ENCODE peak calls at places on chromosomes 3 and 15, in four cellular contexts. One of them, this sample, is unnamed.

GRCh38 chr15:67002379-67002778 is 63.0 kb upstream of the SMAD3 start:
- DNase-seq in body of pancreas: no peak
- DNase-seq in DND-41: no peak
- DNase-seq in PC-9: no peak
- DNase-seq in this sample: no peak

GRCh38 chr3:110174908-110175307 is 837.6 kb upstream of the DPPA4 start:
- DNase-seq in body of pancreas: no peak
- DNase-seq in DND-41: no peak
- DNase-seq in PC-9: no peak
- DNase-seq in this sample: no peak

GRCh38 chr3:65107174-65107573 is 419.4 kb upstream of the ADAMTS9 start:
- DNase-seq in body of pancreas: no peak
- DNase-seq in DND-41: no peak
- DNase-seq in PC-9: no peak
- DNase-seq in this sample: no peak

GRCh38 chr15:49428392-49429095 is 5.5 kb downstream of the FGF7 start:
- DNase-seq in body of pancreas: no peak
- DNase-seq in DND-41: no peak
- DNase-seq in PC-9: no peak
- DNase-seq in this sample: no peak

GRCh38 chr3:197132916-197133530 is 103.4 kb upstream of the MELTF start:
- DNase-seq in body of pancreas: no peak
- DNase-seq in DND-41: no peak
- DNase-seq in PC-9: no peak
- DNase-seq in this sample: no peak

GRCh38 chr15:48721061-48721810 is 75.7 kb upstream of the FBN1 start:
- DNase-seq in body of pancreas: no peak
- DNase-seq in DND-41: no peak
- DNase-seq in PC-9: no peak
- DNase-seq in this sample: no peak

GRCh38 chr3:137692803-137693431 is 71.2 kb upstream of the SOX14 start:
- DNase-seq in body of pancreas: peak; percentile 27
- DNase-seq in DND-41: peak; percentile 9
- DNase-seq in PC-9: peak; percentile 19
- DNase-seq in this sample: peak; percentile 3

GRCh38 chr3:12518266-12519028 is 26.9 kb downstream of the MKRN2OS start:
- DNase-seq in body of pancreas: no peak
- DNase-seq in DND-41: no peak
- DNase-seq in PC-9: no peak
- DNase-seq in this sample: no peak

GRCh38 chr3:44477312-44478030 is at the start of gene ZNF445:
- DNase-seq in body of pancreas: peak; percentile 82
- DNase-seq in DND-41: peak; percentile 83
- DNase-seq in PC-9: peak; percentile 81
- DNase-seq in this sample: peak; percentile 87

GRCh38 chr3:71011565-71012287 is 571.8 kb downstream of the FOXP1 start:
- DNase-seq in body of pancreas: peak; percentile 34
- DNase-seq in DND-41: no peak
- DNase-seq in PC-9: no peak
- DNase-seq in this sample: no peak

GRCh38 chr15:57312006-57312322 is 64.3 kb upstream of the CGNL1 start:
- DNase-seq in body of pancreas: no peak
- DNase-seq in DND-41: no peak
- DNase-seq in PC-9: no peak
- DNase-seq in this sample: no peak

GRCh38 chr3:9251055-9251786 is 1.8 kb upstream of the SRGAP3 start:
- DNase-seq in body of pancreas: no peak
- DNase-seq in DND-41: no peak
- DNase-seq in PC-9: peak; percentile 46
- DNase-seq in this sample: no peak

GRCh38 chr3:99934984-99935797 is 117.5 kb downstream of the CMSS1 start:
- DNase-seq in body of pancreas: no peak
- DNase-seq in DND-41: no peak
- DNase-seq in PC-9: no peak
- DNase-seq in this sample: no peak

GRCh38 chr3:149198611-149199010 is 23.0 kb downstream of the CP start:
- DNase-seq in body of pancreas: no peak
- DNase-seq in DND-41: no peak
- DNase-seq in PC-9: no peak
- DNase-seq in this sample: no peak

GRCh38 chr3:152379415-152380042 is 110.8 kb downstream of the MBNL1 start:
- DNase-seq in body of pancreas: no peak
- DNase-seq in DND-41: no peak
- DNase-seq in PC-9: no peak
- DNase-seq in this sample: no peak

GRCh38 chr3:30775070-30775469 is 119.4 kb downstream of the GADL1 start:
- DNase-seq in body of pancreas: no peak
- DNase-seq in DND-41: no peak
- DNase-seq in PC-9: no peak
- DNase-seq in this sample: no peak

GRCh38 chr3:42262525-42262924 is 3.5 kb downstream of the CCK start:
- DNase-seq in body of pancreas: no peak
- DNase-seq in DND-41: no peak
- DNase-seq in PC-9: peak; percentile 51
- DNase-seq in this sample: no peak

GRCh38 chr3:43861635-43862034 is 170.9 kb downstream of the ABHD5 start:
- DNase-seq in body of pancreas: no peak
- DNase-seq in DND-41: no peak
- DNase-seq in PC-9: no peak
- DNase-seq in this sample: no peak

GRCh38 chr3:170470063-170471006 is 51.7 kb downstream of the CLDN11 start:
- DNase-seq in body of pancreas: no peak
- DNase-seq in DND-41: no peak
- DNase-seq in PC-9: no peak
- DNase-seq in this sample: no peak

GRCh38 chr15:101528108-101528916 is 38.8 kb upstream of the PCSK6 start:
- DNase-seq in body of pancreas: peak; percentile 90
- DNase-seq in DND-41: no peak
- DNase-seq in PC-9: no peak
- DNase-seq in this sample: no peak

GRCh38 chr3:15291589-15292541 is 40.5 kb downstream of the SH3BP5 start:
- DNase-seq in body of pancreas: no peak
- DNase-seq in DND-41: peak; percentile 91
- DNase-seq in PC-9: peak; percentile 30
- DNase-seq in this sample: peak; percentile 77

DNA sequence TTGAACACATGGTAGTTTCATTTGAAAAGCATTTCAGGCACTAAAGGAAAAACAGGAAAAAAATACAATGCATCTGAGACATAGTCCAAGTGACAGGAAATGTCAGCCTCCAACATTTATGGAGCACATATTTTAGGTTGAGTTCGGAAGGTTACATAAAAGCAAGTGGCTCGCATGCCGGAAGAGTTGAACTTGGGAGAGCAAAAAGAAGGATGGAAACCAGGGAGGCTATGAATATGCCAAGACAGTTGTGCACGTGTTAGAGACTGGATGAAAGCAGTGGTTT is 277.5 kb upstream of the SEMA6D start:
- DNase-seq in body of pancreas: no peak
- DNase-seq in DND-41: no peak
- DNase-seq in PC-9: no peak
- DNase-seq in this sample: no peak
- H3K27me3 ChIP-seq in body of pancreas: no peaks in the 10 kb centered on the region
- H3K27me3 ChIP-seq in DND-41: no peaks in the 10 kb centered on the region
- H3K27me3 ChIP-seq in PC-9: no peaks in the 10 kb centered on the region
- H3K27me3 ChIP-seq in this sample: no peaks in the 10 kb centered on the region

GRCh38 chr15:80058044-80058443 is 1.4 kb upstream of the ZFAND6 start:
- DNase-seq in body of pancreas: no peak
- DNase-seq in DND-41: no peak
- DNase-seq in PC-9: no peak
- DNase-seq in this sample: no peak

GRCh38 chr15:80059786-80060489 is 462 bp downstream of the ZFAND6 start:
- DNase-seq in body of pancreas: peak; percentile 59
- DNase-seq in DND-41: no peak
- DNase-seq in PC-9: peak; percentile 56
- DNase-seq in this sample: no peak

GRCh38 chr15:80055933-80056332 is 3.5 kb upstream of the ZFAND6 start:
- DNase-seq in body of pancreas: no peak
- DNase-seq in DND-41: no peak
- DNase-seq in PC-9: no peak
- DNase-seq in this sample: no peak

GRCh38 chr15:80061581-80061980 is 2.1 kb downstream of the ZFAND6 start:
- DNase-seq in body of pancreas: no peak
- DNase-seq in DND-41: no peak
- DNase-seq in PC-9: no peak
- DNase-seq in this sample: no peak

DNA sequence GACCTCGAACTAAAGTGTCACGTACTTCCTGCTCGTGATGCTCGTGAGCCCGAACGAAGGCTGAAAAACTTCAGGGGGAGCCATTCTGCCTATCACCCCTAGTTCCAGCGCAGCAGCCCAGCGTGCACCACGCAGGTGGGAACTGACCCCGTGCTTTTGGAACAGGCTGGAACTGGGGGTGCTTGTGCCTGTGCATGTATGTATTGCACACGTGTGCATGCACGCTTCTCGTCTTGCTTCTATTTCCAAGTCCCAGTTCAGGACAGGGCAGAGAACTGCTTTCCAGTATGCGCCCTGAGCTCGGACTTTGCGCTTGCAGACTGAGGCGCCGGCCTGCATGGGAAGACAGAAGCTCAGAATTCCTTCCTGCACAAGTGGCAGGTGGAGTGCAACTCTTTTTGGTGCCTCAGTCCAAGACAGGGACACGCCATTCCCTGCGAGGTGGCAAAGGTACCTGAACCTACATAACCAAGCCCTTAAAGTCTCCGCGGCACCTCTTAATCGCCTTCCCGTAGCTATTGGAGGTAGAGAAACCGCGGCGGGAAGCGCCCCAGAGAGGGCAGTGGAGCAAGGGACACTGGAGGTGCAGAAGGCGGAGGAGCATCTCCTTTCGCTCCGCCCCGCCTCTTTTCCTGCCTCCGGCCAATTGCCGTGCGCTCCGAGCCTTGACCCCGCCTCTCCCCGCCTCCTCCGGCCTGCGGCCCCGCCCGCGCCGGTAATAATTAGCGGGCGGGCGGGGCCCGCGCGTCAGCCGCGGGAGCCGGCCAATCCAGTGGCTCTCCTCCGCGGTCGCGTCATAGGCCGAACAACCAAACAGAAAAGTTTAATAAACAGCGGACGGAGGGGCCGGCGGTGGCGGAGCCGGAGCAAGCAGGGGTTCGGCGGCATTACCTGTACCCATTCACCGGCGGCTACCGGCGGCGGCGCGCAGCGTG is at the start of gene ZFAND6:
- DNase-seq in body of pancreas: peak; percentile 97
- DNase-seq in DND-41: peak; percentile 92
- DNase-seq in PC-9: peak; percentile 96
- DNase-seq in this sample: peak; percentile 98
- TF ChIP-seq CTCF in body of pancreas: no peak
- TF ChIP-seq CTCF in DND-41: peak; percentile 24
- TF ChIP-seq CTCF in PC-9: no peak
- TF ChIP-seq CTCF in this sample: peak; percentile 16

GRCh38 chr3:179116816-179117215 is 31.3 kb upstream of the PIK3CA start:
- DNase-seq in body of pancreas: no peak
- DNase-seq in DND-41: no peak
- DNase-seq in PC-9: no peak
- DNase-seq in this sample: no peak
- H3K4me3 ChIP-seq in body of pancreas: no peak overlapping the region
- H3K4me3 ChIP-seq in DND-41: no peak overlapping the region
- H3K4me3 ChIP-seq in PC-9: no peak overlapping the region
- H3K4me3 ChIP-seq in this sample: no peak overlapping the region

GRCh38 chr15:89501646-89502045 is 5.3 kb upstream of the RHCG start:
- DNase-seq in body of pancreas: no peak
- DNase-seq in DND-41: no peak
- DNase-seq in PC-9: no peak
- DNase-seq in this sample: no peak

GRCh38 chr15:89502867-89503595 is 6.6 kb upstream of the RHCG start:
- DNase-seq in body of pancreas: no peak
- DNase-seq in DND-41: no peak
- DNase-seq in PC-9: peak; percentile 67
- DNase-seq in this sample: no peak

GRCh38 chr15:89500397-89501270 is 4.3 kb upstream of the RHCG start:
- DNase-seq in body of pancreas: no peak
- DNase-seq in DND-41: no peak
- DNase-seq in PC-9: no peak
- DNase-seq in this sample: no peak

GRCh38 chr15:89504166-89504565 is 7.8 kb upstream of the RHCG start:
- DNase-seq in body of pancreas: no peak
- DNase-seq in DND-41: no peak
- DNase-seq in PC-9: no peak
- DNase-seq in this sample: no peak

GRCh38 chr15:89506026-89506686 is 9.8 kb upstream of the RHCG start:
- DNase-seq in body of pancreas: no peak
- DNase-seq in DND-41: no peak
- DNase-seq in PC-9: no peak
- DNase-seq in this sample: no peak
- H3K27me3 ChIP-seq in body of pancreas: no peaks in the 10 kb centered on the region
- H3K27me3 ChIP-seq in DND-41: peaks cover 9% of the 10 kb centered on the region
- H3K27me3 ChIP-seq in PC-9: no peaks in the 10 kb centered on the region
- H3K27me3 ChIP-seq in this sample: no peaks in the 10 kb centered on the region

DNA sequence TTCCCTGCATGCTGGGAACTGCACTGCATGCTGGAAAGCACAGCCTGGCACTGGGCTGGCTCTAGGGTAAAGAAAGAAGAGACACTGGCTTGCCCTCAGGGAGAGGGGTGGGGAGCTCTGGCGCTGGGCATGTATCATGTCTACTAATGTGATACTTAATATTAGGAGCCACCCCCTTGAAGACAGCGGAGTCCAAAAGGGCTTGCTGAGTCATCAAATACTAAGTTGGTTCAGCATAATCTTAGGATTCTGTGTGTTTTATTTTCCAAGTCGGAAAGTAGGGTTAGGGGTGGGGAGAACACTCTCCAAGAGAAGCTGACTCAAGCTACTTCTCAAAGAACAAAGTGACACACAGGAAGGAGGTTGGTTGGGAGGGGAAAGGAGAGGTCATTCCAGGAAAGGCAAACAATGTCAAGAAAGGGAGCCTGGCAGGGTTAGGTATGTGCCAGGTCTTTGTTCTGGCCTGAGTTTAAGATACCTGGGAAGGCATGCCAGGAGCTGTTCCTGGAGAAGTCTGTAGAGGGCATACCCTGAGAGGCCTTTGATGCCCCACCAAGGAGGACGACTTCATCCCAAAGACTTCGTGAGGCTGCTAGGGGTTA is 237.8 kb upstream of the NR2E3 start:
- DNase-seq in body of pancreas: peak; percentile 25
- DNase-seq in DND-41: no peak
- DNase-seq in PC-9: peak; percentile 33
- DNase-seq in this sample: no peak
- TF ChIP-seq CTCF in body of pancreas: peak; percentile 11
- TF ChIP-seq CTCF in DND-41: no peak
- TF ChIP-seq CTCF in PC-9: no peak
- TF ChIP-seq CTCF in this sample: no peak

DNA sequence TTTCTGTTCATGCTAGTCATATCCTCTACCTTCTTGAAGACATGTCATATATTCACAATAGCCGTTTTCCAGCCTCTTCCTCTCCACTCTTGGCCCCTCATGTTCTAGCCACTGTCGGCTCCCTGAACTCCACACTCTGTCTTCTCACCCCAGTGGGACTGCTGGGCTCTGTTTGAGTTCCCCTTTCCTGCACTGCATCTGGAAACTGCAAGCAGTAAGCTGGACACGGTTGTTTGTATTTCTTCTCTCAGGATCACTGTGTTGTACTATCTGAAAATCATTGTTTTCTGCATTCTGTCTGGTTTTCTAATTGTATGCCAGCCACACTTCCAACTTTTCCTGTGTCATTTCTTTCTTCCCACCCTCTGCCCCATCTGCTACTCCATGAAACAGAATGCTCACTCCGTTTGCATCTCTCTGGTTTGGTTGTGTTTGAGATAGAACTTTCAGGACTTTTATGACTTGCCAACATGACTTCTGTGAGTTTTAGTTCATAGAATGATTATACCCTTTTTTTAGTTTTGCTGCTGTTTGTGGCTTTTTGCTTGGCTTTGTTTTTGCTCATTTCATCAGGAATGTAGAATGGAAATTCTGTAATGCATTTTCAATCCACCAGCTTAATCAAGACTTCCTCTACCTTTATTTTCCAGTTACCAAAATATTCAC is 192.3 kb downstream of the PLCL2 start:
- DNase-seq in body of pancreas: no peak
- DNase-seq in DND-41: no peak
- DNase-seq in PC-9: no peak
- DNase-seq in this sample: no peak
- H3K4me3 ChIP-seq in body of pancreas: no peak overlapping the region
- H3K4me3 ChIP-seq in DND-41: no peak overlapping the region
- H3K4me3 ChIP-seq in PC-9: no peak overlapping the region
- H3K4me3 ChIP-seq in this sample: no peak overlapping the region

This sample was measured in GM06990.